ENCODE peak calls at places on chromosomes 5 and 9, in four cellular contexts. E is posterior cingulate gyrus, K is NCI-H2171 treated with DMSO at 0.1 percent for 48 hours, N is IMR-90. W is an unnamed sample.
A peak's percentile ranks its signal among the peaks of the same experiment; 100 is the strongest.

GRCh38 chr9:35972093-35972492 is 14.1 kb upstream of the OR2S2 start:
- DNase-seq in E (no peak), K (no peak), N (no peak), W (no peak)

GRCh38 chr9:86407022-86407421 is 52.8 kb upstream of the TUT7 start:
- DNase-seq in E (no peak), K (no peak), N (peak; percentile 75), W (peak; percentile 63)

GRCh38 chr9:38620483-38621433 is at the start of gene ANKRD18A:
- DNase-seq in E (peak; percentile 92), K (peak; percentile 93), N (peak; percentile 41), W (no peak)

GRCh38 chr9:88056876-88057275 is 81.4 kb downstream of the SPATA31C2 start:
- DNase-seq in E (no peak), K (no peak), N (peak; percentile 58), W (no peak)

GRCh38 chr9:17528859-17529258 is 50.0 kb upstream of the SH3GL2 start:
- DNase-seq in E (no peak), K (peak; percentile 40), N (peak; percentile 10), W (peak; percentile 11)

GRCh38 chr5:42612997-42613396 is 143.6 kb upstream of the CCDC152 start:
- DNase-seq in E (no peak), K (no peak), N (peak; percentile 26), W (no peak)

GRCh38 chr5:156523607-156524006 is 196.6 kb downstream of the SGCD start:
- DNase-seq in E (no peak), K (no peak), N (no peak), W (no peak)

GRCh38 chr9:95385521-95385920 is 68.0 kb upstream of the FANCC start:
- DNase-seq in E (no peak), K (no peak), N (no peak), W (no peak)

GRCh38 chr9:91185193-91185886 is 176.4 kb downstream of the AUH start:
- DNase-seq in E (no peak), K (no peak), N (no peak), W (no peak)

GRCh38 chr9:135506327-135507103 is 6.0 kb downstream of the MRPS2 start:
- DNase-seq in E (peak; percentile 69), K (no peak), N (no peak), W (peak; percentile 12)

GRCh38 chr9:14313951-14314423 is at the start of gene NFIB:
- DNase-seq in E (peak; percentile 87), K (peak; percentile 49), N (peak; percentile 24), W (no peak)

GRCh38 chr9:135134253-135135028 is 47.0 kb downstream of the OLFM1 start:
- DNase-seq in E (no peak), K (peak; percentile 94), N (no peak), W (no peak)